ENCODE peak calls at places on chromosomes 11 and 22, in eight cellular contexts. One of them, this sample, is unnamed.

GRCh38 chr11:127412722-127413121 is 412.2 kb upstream of the KIRREL3 start:
- DNase-seq in NCI-H1417: no peak
- DNase-seq in activated effector memory CD4-positive, alpha-beta T cell treated with Interleukin-2 at 50 U/mL for 16 hours: no peak
- DNase-seq in sigmoid colon: no peak
- DNase-seq in neuronal stem cell: no peak
- DNase-seq in stomach: no peak
- DNase-seq in stimulated activated CD4-positive, alpha-beta T cell treated with anti-CD3 and anti-CD28 coated beads, TNF-alpha, amount 100 ng/mL, for 4 hours: no peak
- DNase-seq in NCI-H2081: no peak
- DNase-seq in this sample: peak

GRCh38 chr11:81804858-81805257 is 928.8 kb downstream of the FAM181B start:
- DNase-seq in stimulated activated CD4-positive, alpha-beta T cell treated with anti-CD3 and anti-CD28 coated beads, TNF-alpha, amount 100 ng/mL, for 4 hours: no peak
- DNase-seq in activated effector memory CD4-positive, alpha-beta T cell treated with Interleukin-2 at 50 U/mL for 16 hours: no peak
- DNase-seq in NCI-H1417: no peak
- DNase-seq in stomach: no peak
- DNase-seq in NCI-H2081: no peak
- DNase-seq in neuronal stem cell: no peak
- DNase-seq in sigmoid colon: no peak
- DNase-seq in this sample: no peak

GRCh38 chr11:72069787-72070251 is 10.5 kb downstream of the NUMA1 start:
- DNase-seq in stomach: peak
- DNase-seq in sigmoid colon: peak
- DNase-seq in NCI-H2081: no peak
- DNase-seq in stimulated activated CD4-positive, alpha-beta T cell treated with anti-CD3 and anti-CD28 coated beads, TNF-alpha, amount 100 ng/mL, for 4 hours: no peak
- DNase-seq in NCI-H1417: no peak
- DNase-seq in neuronal stem cell: no peak
- DNase-seq in activated effector memory CD4-positive, alpha-beta T cell treated with Interleukin-2 at 50 U/mL for 16 hours: no peak
- DNase-seq in this sample: no peak

GRCh38 chr11:95831198-95831883 is 41.0 kb downstream of the CEP57 start:
- DNase-seq in NCI-H2081: no peak
- DNase-seq in activated effector memory CD4-positive, alpha-beta T cell treated with Interleukin-2 at 50 U/mL for 16 hours: no peak
- DNase-seq in neuronal stem cell: no peak
- DNase-seq in stomach: no peak
- DNase-seq in stimulated activated CD4-positive, alpha-beta T cell treated with anti-CD3 and anti-CD28 coated beads, TNF-alpha, amount 100 ng/mL, for 4 hours: no peak
- DNase-seq in NCI-H1417: no peak
- DNase-seq in sigmoid colon: no peak
- DNase-seq in this sample: no peak

GRCh38 chr11:76736773-76737495 is 46.2 kb upstream of the TSKU start:
- DNase-seq in neuronal stem cell: no peak
- DNase-seq in sigmoid colon: no peak
- DNase-seq in NCI-H2081: no peak
- DNase-seq in stimulated activated CD4-positive, alpha-beta T cell treated with anti-CD3 and anti-CD28 coated beads, TNF-alpha, amount 100 ng/mL, for 4 hours: no peak
- DNase-seq in activated effector memory CD4-positive, alpha-beta T cell treated with Interleukin-2 at 50 U/mL for 16 hours: no peak
- DNase-seq in NCI-H1417: no peak
- DNase-seq in stomach: no peak
- DNase-seq in this sample: no peak

GRCh38 chr11:59062602-59063529 is 23.2 kb upstream of the GLYATL1B start:
- DNase-seq in sigmoid colon: no peak
- DNase-seq in stimulated activated CD4-positive, alpha-beta T cell treated with anti-CD3 and anti-CD28 coated beads, TNF-alpha, amount 100 ng/mL, for 4 hours: no peak
- DNase-seq in stomach: no peak
- DNase-seq in neuronal stem cell: no peak
- DNase-seq in NCI-H2081: no peak
- DNase-seq in NCI-H1417: no peak
- DNase-seq in activated effector memory CD4-positive, alpha-beta T cell treated with Interleukin-2 at 50 U/mL for 16 hours: no peak
- DNase-seq in this sample: no peak

GRCh38 chr22:50262460-50262911 is 1.0 kb upstream of the MAPK12 start:
- DNase-seq in neuronal stem cell: no peak
- DNase-seq in NCI-H2081: no peak
- DNase-seq in NCI-H1417: no peak
- DNase-seq in activated effector memory CD4-positive, alpha-beta T cell treated with Interleukin-2 at 50 U/mL for 16 hours: no peak
- DNase-seq in stimulated activated CD4-positive, alpha-beta T cell treated with anti-CD3 and anti-CD28 coated beads, TNF-alpha, amount 100 ng/mL, for 4 hours: no peak
- DNase-seq in sigmoid colon: no peak
- DNase-seq in stomach: no peak
- DNase-seq in this sample: no peak

GRCh38 chr22:46025225-46025972 is 48.4 kb upstream of the WNT7B start:
- DNase-seq in sigmoid colon: peak
- DNase-seq in stimulated activated CD4-positive, alpha-beta T cell treated with anti-CD3 and anti-CD28 coated beads, TNF-alpha, amount 100 ng/mL, for 4 hours: no peak
- DNase-seq in neuronal stem cell: no peak
- DNase-seq in activated effector memory CD4-positive, alpha-beta T cell treated with Interleukin-2 at 50 U/mL for 16 hours: no peak
- DNase-seq in stomach: no peak
- DNase-seq in NCI-H2081: no peak
- DNase-seq in NCI-H1417: no peak
- DNase-seq in this sample: no peak

GRCh38 chr11:44080951-44081350 is 14.5 kb upstream of the EXT2 start:
- DNase-seq in NCI-H1417: no peak
- DNase-seq in stomach: no peak
- DNase-seq in neuronal stem cell: no peak
- DNase-seq in sigmoid colon: no peak
- DNase-seq in stimulated activated CD4-positive, alpha-beta T cell treated with anti-CD3 and anti-CD28 coated beads, TNF-alpha, amount 100 ng/mL, for 4 hours: no peak
- DNase-seq in activated effector memory CD4-positive, alpha-beta T cell treated with Interleukin-2 at 50 U/mL for 16 hours: no peak
- DNase-seq in NCI-H2081: no peak
- DNase-seq in this sample: no peak

GRCh38 chr22:24592846-24593809 is at the start of gene LRRC75B:
- DNase-seq in activated effector memory CD4-positive, alpha-beta T cell treated with Interleukin-2 at 50 U/mL for 16 hours: no peak
- DNase-seq in stimulated activated CD4-positive, alpha-beta T cell treated with anti-CD3 and anti-CD28 coated beads, TNF-alpha, amount 100 ng/mL, for 4 hours: no peak
- DNase-seq in NCI-H2081: peak
- DNase-seq in NCI-H1417: no peak
- DNase-seq in stomach: peak
- DNase-seq in sigmoid colon: peak
- DNase-seq in neuronal stem cell: peak
- DNase-seq in this sample: peak

GRCh38 chr11:105975128-105975527 is 46.9 kb downstream of the MSANTD4 start:
- DNase-seq in stomach: no peak
- DNase-seq in NCI-H1417: no peak
- DNase-seq in activated effector memory CD4-positive, alpha-beta T cell treated with Interleukin-2 at 50 U/mL for 16 hours: no peak
- DNase-seq in stimulated activated CD4-positive, alpha-beta T cell treated with anti-CD3 and anti-CD28 coated beads, TNF-alpha, amount 100 ng/mL, for 4 hours: no peak
- DNase-seq in NCI-H2081: no peak
- DNase-seq in sigmoid colon: no peak
- DNase-seq in neuronal stem cell: no peak
- DNase-seq in this sample: no peak

GRCh38 chr11:1487851-1488574 is 1.4 kb upstream of the MOB2 start:
- DNase-seq in neuronal stem cell: no peak
- DNase-seq in stomach: peak
- DNase-seq in activated effector memory CD4-positive, alpha-beta T cell treated with Interleukin-2 at 50 U/mL for 16 hours: no peak
- DNase-seq in NCI-H2081: no peak
- DNase-seq in stimulated activated CD4-positive, alpha-beta T cell treated with anti-CD3 and anti-CD28 coated beads, TNF-alpha, amount 100 ng/mL, for 4 hours: no peak
- DNase-seq in sigmoid colon: peak
- DNase-seq in NCI-H1417: no peak
- DNase-seq in this sample: no peak

GRCh38 chr22:23211622-23212021 is 31.3 kb downstream of the BCR start:
- DNase-seq in NCI-H2081: no peak
- DNase-seq in activated effector memory CD4-positive, alpha-beta T cell treated with Interleukin-2 at 50 U/mL for 16 hours: no peak
- DNase-seq in stimulated activated CD4-positive, alpha-beta T cell treated with anti-CD3 and anti-CD28 coated beads, TNF-alpha, amount 100 ng/mL, for 4 hours: no peak
- DNase-seq in NCI-H1417: no peak
- DNase-seq in neuronal stem cell: no peak
- DNase-seq in stomach: no peak
- DNase-seq in sigmoid colon: no peak
- DNase-seq in this sample: no peak

GRCh38 chr11:118434123-118434552 is 2.2 kb upstream of the KMT2A start:
- DNase-seq in stimulated activated CD4-positive, alpha-beta T cell treated with anti-CD3 and anti-CD28 coated beads, TNF-alpha, amount 100 ng/mL, for 4 hours: no peak
- DNase-seq in activated effector memory CD4-positive, alpha-beta T cell treated with Interleukin-2 at 50 U/mL for 16 hours: no peak
- DNase-seq in neuronal stem cell: no peak
- DNase-seq in sigmoid colon: no peak
- DNase-seq in NCI-H2081: no peak
- DNase-seq in NCI-H1417: no peak
- DNase-seq in stomach: no peak
- DNase-seq in this sample: no peak

GRCh38 chr11:117200813-117201515 is 1.8 kb downstream of the TAGLN start:
- DNase-seq in stomach: no peak
- DNase-seq in sigmoid colon: no peak
- DNase-seq in neuronal stem cell: no peak
- DNase-seq in NCI-H2081: no peak
- DNase-seq in NCI-H1417: no peak
- DNase-seq in activated effector memory CD4-positive, alpha-beta T cell treated with Interleukin-2 at 50 U/mL for 16 hours: no peak
- DNase-seq in stimulated activated CD4-positive, alpha-beta T cell treated with anti-CD3 and anti-CD28 coated beads, TNF-alpha, amount 100 ng/mL, for 4 hours: no peak
- DNase-seq in this sample: no peak

GRCh38 chr22:30813936-30814335 is 119.3 kb downstream of the OSBP2 start:
- DNase-seq in NCI-H1417: no peak
- DNase-seq in stomach: no peak
- DNase-seq in sigmoid colon: no peak
- DNase-seq in stimulated activated CD4-positive, alpha-beta T cell treated with anti-CD3 and anti-CD28 coated beads, TNF-alpha, amount 100 ng/mL, for 4 hours: no peak
- DNase-seq in NCI-H2081: no peak
- DNase-seq in neuronal stem cell: no peak
- DNase-seq in activated effector memory CD4-positive, alpha-beta T cell treated with Interleukin-2 at 50 U/mL for 16 hours: no peak
- DNase-seq in this sample: no peak

GRCh38 chr22:38314140-38314991 is 2.9 kb downstream of the CSNK1E start:
- DNase-seq in stomach: no peak
- DNase-seq in NCI-H1417: no peak
- DNase-seq in neuronal stem cell: no peak
- DNase-seq in sigmoid colon: no peak
- DNase-seq in NCI-H2081: no peak
- DNase-seq in stimulated activated CD4-positive, alpha-beta T cell treated with anti-CD3 and anti-CD28 coated beads, TNF-alpha, amount 100 ng/mL, for 4 hours: no peak
- DNase-seq in activated effector memory CD4-positive, alpha-beta T cell treated with Interleukin-2 at 50 U/mL for 16 hours: no peak
- DNase-seq in this sample: no peak

GRCh38 chr11:128153697-128154048 is 433.7 kb downstream of the ETS1 start:
- DNase-seq in neuronal stem cell: no peak
- DNase-seq in NCI-H1417: no peak
- DNase-seq in stomach: no peak
- DNase-seq in sigmoid colon: no peak
- DNase-seq in NCI-H2081: no peak
- DNase-seq in activated effector memory CD4-positive, alpha-beta T cell treated with Interleukin-2 at 50 U/mL for 16 hours: no peak
- DNase-seq in stimulated activated CD4-positive, alpha-beta T cell treated with anti-CD3 and anti-CD28 coated beads, TNF-alpha, amount 100 ng/mL, for 4 hours: no peak
- DNase-seq in this sample: no peak

GRCh38 chr11:132898021-132898420 is 634.3 kb downstream of the OPCML start:
- DNase-seq in stimulated activated CD4-positive, alpha-beta T cell treated with anti-CD3 and anti-CD28 coated beads, TNF-alpha, amount 100 ng/mL, for 4 hours: no peak
- DNase-seq in neuronal stem cell: no peak
- DNase-seq in NCI-H1417: no peak
- DNase-seq in stomach: no peak
- DNase-seq in NCI-H2081: peak
- DNase-seq in activated effector memory CD4-positive, alpha-beta T cell treated with Interleukin-2 at 50 U/mL for 16 hours: no peak
- DNase-seq in sigmoid colon: no peak
- DNase-seq in this sample: peak

GRCh38 chr11:2559527-2560311 is 114.9 kb downstream of the KCNQ1 start:
- DNase-seq in neuronal stem cell: no peak
- DNase-seq in NCI-H1417: no peak
- DNase-seq in stimulated activated CD4-positive, alpha-beta T cell treated with anti-CD3 and anti-CD28 coated beads, TNF-alpha, amount 100 ng/mL, for 4 hours: no peak
- DNase-seq in NCI-H2081: no peak
- DNase-seq in stomach: no peak
- DNase-seq in activated effector memory CD4-positive, alpha-beta T cell treated with Interleukin-2 at 50 U/mL for 16 hours: no peak
- DNase-seq in sigmoid colon: peak
- DNase-seq in this sample: no peak

GRCh38 chr11:116703421-116703820 is 69.4 kb downstream of the BUD13 start:
- DNase-seq in sigmoid colon: peak
- DNase-seq in stimulated activated CD4-positive, alpha-beta T cell treated with anti-CD3 and anti-CD28 coated beads, TNF-alpha, amount 100 ng/mL, for 4 hours: no peak
- DNase-seq in NCI-H2081: no peak
- DNase-seq in NCI-H1417: peak
- DNase-seq in activated effector memory CD4-positive, alpha-beta T cell treated with Interleukin-2 at 50 U/mL for 16 hours: no peak
- DNase-seq in stomach: no peak
- DNase-seq in neuronal stem cell: peak
- DNase-seq in this sample: peak

GRCh38 chr11:6703247-6704063 is 20.3 kb upstream of the MRPL17 start:
- DNase-seq in NCI-H2081: peak
- DNase-seq in stomach: peak
- DNase-seq in stimulated activated CD4-positive, alpha-beta T cell treated with anti-CD3 and anti-CD28 coated beads, TNF-alpha, amount 100 ng/mL, for 4 hours: no peak
- DNase-seq in activated effector memory CD4-positive, alpha-beta T cell treated with Interleukin-2 at 50 U/mL for 16 hours: no peak
- DNase-seq in sigmoid colon: no peak
- DNase-seq in NCI-H1417: peak
- DNase-seq in neuronal stem cell: peak
- DNase-seq in this sample: no peak

GRCh38 chr11:18253222-18253621 is 4.8 kb upstream of the SAA2 start:
- DNase-seq in NCI-H2081: no peak
- DNase-seq in stomach: no peak
- DNase-seq in sigmoid colon: no peak
- DNase-seq in stimulated activated CD4-positive, alpha-beta T cell treated with anti-CD3 and anti-CD28 coated beads, TNF-alpha, amount 100 ng/mL, for 4 hours: no peak
- DNase-seq in activated effector memory CD4-positive, alpha-beta T cell treated with Interleukin-2 at 50 U/mL for 16 hours: no peak
- DNase-seq in neuronal stem cell: no peak
- DNase-seq in NCI-H1417: no peak
- DNase-seq in this sample: no peak

GRCh38 chr11:46239801-46240061 is 37.7 kb upstream of the CREB3L1 start:
- DNase-seq in stimulated activated CD4-positive, alpha-beta T cell treated with anti-CD3 and anti-CD28 coated beads, TNF-alpha, amount 100 ng/mL, for 4 hours: no peak
- DNase-seq in NCI-H2081: no peak
- DNase-seq in NCI-H1417: no peak
- DNase-seq in sigmoid colon: no peak
- DNase-seq in activated effector memory CD4-positive, alpha-beta T cell treated with Interleukin-2 at 50 U/mL for 16 hours: no peak
- DNase-seq in stomach: no peak
- DNase-seq in neuronal stem cell: no peak
- DNase-seq in this sample: peak

GRCh38 chr11:36432747-36433146 is 77.3 kb downstream of the TRAF6 start:
- DNase-seq in activated effector memory CD4-positive, alpha-beta T cell treated with Interleukin-2 at 50 U/mL for 16 hours: no peak
- DNase-seq in stimulated activated CD4-positive, alpha-beta T cell treated with anti-CD3 and anti-CD28 coated beads, TNF-alpha, amount 100 ng/mL, for 4 hours: no peak
- DNase-seq in NCI-H2081: no peak
- DNase-seq in stomach: no peak
- DNase-seq in sigmoid colon: no peak
- DNase-seq in neuronal stem cell: no peak
- DNase-seq in NCI-H1417: no peak
- DNase-seq in this sample: no peak

GRCh38 chr11:46369458-46370152 is 11.9 kb upstream of the MDK start:
- DNase-seq in sigmoid colon: no peak
- DNase-seq in stomach: peak
- DNase-seq in stimulated activated CD4-positive, alpha-beta T cell treated with anti-CD3 and anti-CD28 coated beads, TNF-alpha, amount 100 ng/mL, for 4 hours: no peak
- DNase-seq in activated effector memory CD4-positive, alpha-beta T cell treated with Interleukin-2 at 50 U/mL for 16 hours: no peak
- DNase-seq in neuronal stem cell: no peak
- DNase-seq in NCI-H1417: no peak
- DNase-seq in NCI-H2081: peak
- DNase-seq in this sample: peak

GRCh38 chr22:39959640-39960447 is at the start of gene TMA7B:
- DNase-seq in neuronal stem cell: no peak
- DNase-seq in activated effector memory CD4-positive, alpha-beta T cell treated with Interleukin-2 at 50 U/mL for 16 hours: no peak
- DNase-seq in stimulated activated CD4-positive, alpha-beta T cell treated with anti-CD3 and anti-CD28 coated beads, TNF-alpha, amount 100 ng/mL, for 4 hours: no peak
- DNase-seq in sigmoid colon: no peak
- DNase-seq in NCI-H1417: no peak
- DNase-seq in NCI-H2081: no peak
- DNase-seq in stomach: peak
- DNase-seq in this sample: no peak

GRCh38 chr22:37183432-37184379 is 4.3 kb downstream of the C1QTNF6 start:
- DNase-seq in stimulated activated CD4-positive, alpha-beta T cell treated with anti-CD3 and anti-CD28 coated beads, TNF-alpha, amount 100 ng/mL, for 4 hours: no peak
- DNase-seq in neuronal stem cell: no peak
- DNase-seq in NCI-H2081: no peak
- DNase-seq in NCI-H1417: no peak
- DNase-seq in activated effector memory CD4-positive, alpha-beta T cell treated with Interleukin-2 at 50 U/mL for 16 hours: no peak
- DNase-seq in stomach: no peak
- DNase-seq in sigmoid colon: peak
- DNase-seq in this sample: no peak

GRCh38 chr22:50714150-50714549 is 23.9 kb upstream of the ACR start:
- DNase-seq in NCI-H1417: no peak
- DNase-seq in activated effector memory CD4-positive, alpha-beta T cell treated with Interleukin-2 at 50 U/mL for 16 hours: no peak
- DNase-seq in stimulated activated CD4-positive, alpha-beta T cell treated with anti-CD3 and anti-CD28 coated beads, TNF-alpha, amount 100 ng/mL, for 4 hours: no peak
- DNase-seq in NCI-H2081: no peak
- DNase-seq in neuronal stem cell: no peak
- DNase-seq in stomach: no peak
- DNase-seq in sigmoid colon: no peak
- DNase-seq in this sample: no peak

This sample was measured in DMS153.